ENCODE peak calls at places on chromosome 2, in nine cellular contexts. B, G, X, L, J, F, P, K and V are unnamed samples.

GRCh38 chr2:12273111-12273510 is 443.6 kb upstream of the TRIB2 start:
- DNase-seq in B (no peak), G (no peak), X (no peak), L (no peak), J (no peak), F (no peak), P (no peak), K (no peak), V (no peak)

GRCh38 chr2:239504643-239505235 is 103.9 kb upstream of the HDAC4 start:
- DNase-seq in B (no peak), G (no peak), X (no peak), L (no peak), J (no peak), F (no peak), P (no peak), K (no peak), V (no peak)

GRCh38 chr2:236798491-236798890 is 228.9 kb downstream of the ACKR3 start:
- DNase-seq in B (no peak), G (no peak), X (no peak), L (no peak), J (no peak), F (no peak), P (no peak), K (no peak), V (no peak)

GRCh38 chr2:225437319-225437718 is 37.8 kb downstream of the NYAP2 start:
- DNase-seq in B (no peak), G (no peak), X (no peak), L (no peak), J (no peak), F (no peak), P (no peak), K (no peak), V (no peak)

GRCh38 chr2:187523325-187523724 is 30.9 kb downstream of the TFPI start:
- DNase-seq in B (no peak), G (no peak), X (no peak), L (no peak), J (no peak), F (no peak), P (no peak), K (no peak), V (no peak)

GRCh38 chr2:171420728-171421563 is 12.8 kb downstream of the METTL8 start:
- DNase-seq in B (no peak), G (no peak), X (peak; percentile 24), L (no peak), J (no peak), F (no peak), P (no peak), K (no peak), V (no peak)

GRCh38 chr2:72235497-72236413 is 88.1 kb upstream of the CYP26B1 start:
- DNase-seq in B (no peak), G (no peak), X (no peak), L (no peak), J (no peak), F (no peak), P (no peak), K (peak; percentile 27), V (no peak)

GRCh38 chr2:55490554-55490953 is 29.0 kb upstream of the CFAP36 start:
- DNase-seq in B (no peak), G (peak; percentile 84), X (no peak), L (peak; percentile 86), J (no peak), F (no peak), P (peak; percentile 62), K (peak; percentile 57), V (no peak)

GRCh38 chr2:127398239-127398590 is 10.4 kb upstream of the MAP3K2 start:
- DNase-seq in B (no peak), G (peak; percentile 97), X (peak; percentile 61), L (peak; percentile 99), J (no peak), F (no peak), P (peak; percentile 89), K (peak; percentile 90), V (peak; percentile 89)

GRCh38 chr2:172811027-172811426 is 75.4 kb downstream of the RAPGEF4 start:
- DNase-seq in B (no peak), G (no peak), X (no peak), L (no peak), J (no peak), F (no peak), P (peak; percentile 27), K (peak; percentile 5), V (no peak)

GRCh38 chr2:149170156-149170555 is 131.7 kb downstream of the LYPD6B start:
- DNase-seq in B (no peak), G (no peak), X (no peak), L (no peak), J (no peak), F (no peak), P (no peak), K (no peak), V (no peak)

GRCh38 chr2:26245231-26245732 is 543 bp downstream of the HADHB start:
- DNase-seq in B (peak; percentile 71), G (peak; percentile 44), X (peak; percentile 37), L (peak; percentile 51), J (peak; percentile 11), F (peak; percentile 87), P (no peak), K (no peak), V (no peak)

GRCh38 chr2:85423525-85423924 is 5.0 kb downstream of the SH2D6 start:
- DNase-seq in B (no peak), G (no peak), X (no peak), L (no peak), J (no peak), F (no peak), P (no peak), K (no peak), V (no peak)

GRCh38 chr2:106575955-106576354 is 88.8 kb downstream of the CD8B2 start:
- DNase-seq in B (peak; percentile 57), G (no peak), X (no peak), L (peak; percentile 84), J (no peak), F (no peak), P (peak; percentile 6), K (peak; percentile 17), V (no peak)

GRCh38 chr2:119744335-119744939 is 15.3 kb upstream of the PTPN4 start:
- DNase-seq in B (no peak), G (no peak), X (no peak), L (no peak), J (no peak), F (no peak), P (peak; percentile 50), K (peak; percentile 35), V (peak; percentile 76)

GRCh38 chr2:174342600-174343342 is 8.0 kb downstream of the SP9 start:
- DNase-seq in B (no peak), G (no peak), X (no peak), L (peak; percentile 53), J (no peak), F (peak; percentile 78), P (no peak), K (no peak), V (no peak)

GRCh38 chr2:7430869-7431641 is 513.8 kb downstream of the RNF144A start:
- DNase-seq in B (peak; percentile 53), G (peak; percentile 29), X (peak; percentile 62), L (peak; percentile 61), J (no peak), F (peak; percentile 93), P (no peak), K (no peak), V (peak; percentile 55)

GRCh38 chr2:153871231-153872221 is at the start of gene GALNT13:
- DNase-seq in B (peak; percentile 78), G (peak; percentile 50), X (no peak), L (no peak), J (no peak), F (peak; percentile 63), P (no peak), K (no peak), V (no peak)

GRCh38 chr2:24101992-24102391 is 17.4 kb upstream of the TP53I3 start:
- DNase-seq in B (no peak), G (no peak), X (no peak), L (no peak), J (no peak), F (no peak), P (no peak), K (no peak), V (no peak)

GRCh38 chr2:85754313-85755095 is 713 bp downstream of the ATOH8 start:
- DNase-seq in B (peak; percentile 65), G (no peak), X (no peak), L (peak; percentile 94), J (no peak), F (no peak), P (no peak), K (peak; percentile 56), V (peak; percentile 30)

GRCh38 chr2:62014102-62014501 is 108.6 kb downstream of the COMMD1 start:
- DNase-seq in B (peak; percentile 79), G (peak; percentile 63), X (no peak), L (peak; percentile 58), J (no peak), F (no peak), P (peak; percentile 57), K (peak; percentile 88), V (no peak)
- TF ChIP-seq CTCF in B (peak; percentile 45), G (peak; percentile 20), X (no peak), L (no peak), J (no peak), F (peak; percentile 20), P (peak; percentile 26), K (peak; percentile 46), V (no peak)

DNA sequence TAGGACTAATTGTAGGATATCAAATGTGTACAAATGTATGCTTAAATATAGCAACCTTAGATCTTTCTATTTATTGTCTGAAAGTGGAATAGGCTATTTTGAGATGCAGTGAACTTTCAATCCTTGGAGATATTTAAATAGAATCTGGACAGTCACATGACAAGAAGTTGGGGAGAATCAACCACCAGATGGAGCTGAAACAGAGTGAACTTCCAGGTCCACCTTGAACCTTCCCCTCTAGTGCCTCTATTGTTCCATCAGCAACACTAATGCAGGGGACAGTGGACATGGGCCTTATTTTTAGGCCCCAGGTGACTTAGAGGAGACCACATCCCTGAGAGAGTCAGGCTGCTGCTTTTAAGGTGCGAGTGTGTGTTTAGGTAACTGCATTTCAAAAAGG is 37.0 kb upstream of the CRIM1 start:
- DNase-seq in B (no peak), G (no peak), X (no peak), L (peak; percentile 27), J (no peak), F (no peak), P (no peak), K (peak; percentile 9), V (no peak)
- TF ChIP-seq CTCF in B (no peak), G (no peak), X (no peak), L (peak; percentile 35), J (no peak), F (no peak), P (peak; percentile 16), K (peak; percentile 11), V (no peak)

GRCh38 chr2:17768894-17769293 is 15.0 kb downstream of the GEN1 start:
- DNase-seq in B (no peak), G (no peak), X (no peak), L (no peak), J (no peak), F (no peak), P (no peak), K (no peak), V (no peak)
- TF ChIP-seq CTCF in B (no peak), G (no peak), X (no peak), L (no peak), J (no peak), F (no peak), P (no peak), K (no peak), V (no peak)

DNA sequence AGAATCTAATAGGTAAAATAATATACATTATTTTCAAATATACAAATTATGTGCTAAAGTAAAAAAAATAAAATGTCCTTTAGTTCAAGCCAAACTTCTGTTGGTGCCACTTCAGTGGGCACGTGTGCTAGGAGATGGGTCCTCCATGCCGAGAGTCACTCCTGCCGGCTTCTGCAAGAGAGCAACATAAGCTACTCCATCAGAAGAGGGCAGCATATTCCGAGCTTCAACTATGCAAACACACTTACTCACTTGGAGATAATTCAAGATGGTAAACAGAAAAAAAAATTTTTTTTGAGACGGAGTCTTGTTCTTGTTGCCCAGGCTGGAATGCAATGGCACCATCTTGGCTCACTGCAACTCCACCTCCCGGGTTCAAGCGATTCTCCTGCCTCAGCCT is 24.4 kb downstream of the CNOT11 start:
- DNase-seq in B (no peak), G (no peak), X (no peak), L (peak; percentile 80), J (no peak), F (no peak), P (no peak), K (peak; percentile 16), V (peak; percentile 26)
- TF ChIP-seq CTCF in B (no peak), G (no peak), X (no peak), L (peak; percentile 31), J (no peak), F (no peak), P (no peak), K (no peak), V (no peak)